ENCODE peak calls at places on chromosome 12, in nine cellular contexts. A is fibroblast of mammary gland; H is CD4-positive, CD25-positive, alpha-beta regulatory T cell; B is mammary epithelial cell; O is Peyer's patch; G is T-helper 2 cell; T is amniotic stem cell; E is WERI-Rb-1; K is cardiac fibroblast. N is an unnamed sample.

GRCh38 chr12:4450551-4451112 is 5.0 kb upstream of the FGF6 start:
- DNase-seq in G (no peak), A (no peak), O (no peak), K (no peak), H (no peak), E (no peak), B (peak; percentile 20), T (no peak), N (no peak)

GRCh38 chr12:112788205-112788604 is 3.3 kb upstream of the RPH3A start:
- DNase-seq in E (no peak), O (no peak), T (no peak), K (no peak), H (no peak), B (no peak), A (no peak), G (no peak), N (no peak)

GRCh38 chr12:50926415-50926814 is 25.9 kb upstream of the HIGD1C start:
- DNase-seq in A (no peak), G (no peak), H (no peak), O (no peak), B (no peak), E (no peak), K (no peak), T (no peak), N (no peak)

GRCh38 chr12:11729008-11729407 is 79.5 kb downstream of the ETV6 start:
- DNase-seq in G (no peak), O (peak; percentile 86), H (peak; percentile 29), A (no peak), K (no peak), T (no peak), B (peak; percentile 56), E (no peak), N (peak; percentile 82)

GRCh38 chr12:95605087-95605486 is 53.8 kb upstream of the USP44 start:
- DNase-seq in H (no peak), K (peak; percentile 65), O (no peak), T (no peak), B (peak; percentile 74), E (no peak), A (peak; percentile 54), G (no peak), N (peak; percentile 58)

GRCh38 chr12:54486173-54486867 is 11.2 kb upstream of the NCKAP1L start:
- DNase-seq in A (no peak), O (no peak), B (no peak), T (no peak), H (no peak), K (no peak), G (no peak), E (no peak), N (no peak)

GRCh38 chr12:29041621-29042020 is 107.5 kb upstream of the FAR2 start:
- DNase-seq in B (peak; percentile 60), A (peak; percentile 95), T (peak; percentile 41), G (no peak), H (no peak), E (no peak), K (peak; percentile 84), O (no peak), N (peak; percentile 16)

GRCh38 chr12:53337998-53338397 is 1.8 kb upstream of the SP7 start:
- DNase-seq in K (no peak), H (no peak), O (no peak), A (no peak), B (no peak), G (no peak), E (no peak), T (no peak), N (no peak)

GRCh38 chr12:50282581-50283229 is 615 bp downstream of the LIMA1 start:
- DNase-seq in E (peak; percentile 70), O (no peak), K (peak; percentile 54), H (no peak), B (peak; percentile 12), G (no peak), A (peak; percentile 39), T (no peak), N (no peak)

GRCh38 chr12:52155048-52155868 is 36.6 kb downstream of the KRT80 start:
- DNase-seq in K (peak; percentile 68), O (no peak), B (peak; percentile 95), H (peak; percentile 88), G (peak; percentile 25), A (peak; percentile 22), T (no peak), E (no peak), N (peak; percentile 95)

GRCh38 chr12:125124320-125124966 is 59.2 kb downstream of the AACS start:
- DNase-seq in A (no peak), G (no peak), E (no peak), H (no peak), K (no peak), O (no peak), B (peak; percentile 17), T (no peak), N (peak; percentile 71)

GRCh38 chr12:44457465-44457864 is 418.6 kb downstream of the NELL2 start:
- DNase-seq in K (no peak), G (no peak), B (no peak), T (no peak), E (peak; percentile 84), H (no peak), A (no peak), O (no peak), N (no peak)

GRCh38 chr12:5489760-5490432 is 58.0 kb downstream of the NTF3 start:
- DNase-seq in K (no peak), H (no peak), T (no peak), O (no peak), E (no peak), B (no peak), A (no peak), G (no peak), N (no peak)

GRCh38 chr12:115963030-115963480 is 314.4 kb downstream of the MED13L start:
- DNase-seq in T (peak; percentile 13), A (peak; percentile 69), B (peak; percentile 17), O (no peak), E (no peak), K (peak; percentile 70), G (no peak), H (no peak), N (peak; percentile 39)